ENCODE peak calls at places on chromosomes 4 and X, in five cellular contexts. Y, P, K, D and G are unnamed samples.
A peak's percentile ranks its signal among the peaks of the same experiment; 100 is the strongest.

GRCh38 chrX:70675284-70675683 is 230.6 kb downstream of the DLG3 start:
- DNase-seq in Y (no peak), P (no peak), K (no peak), D (no peak), G (no peak)

GRCh38 chrX:155577682-155578081 is 35.1 kb downstream of the TMLHE start:
- DNase-seq in Y (peak; percentile 55), P (no peak), K (no peak), D (no peak), G (no peak)

GRCh38 chr4:1856071-1856919 is at the start of gene LETM1:
- DNase-seq in Y (peak; percentile 97), P (peak; percentile 97), K (peak; percentile 95), D (peak; percentile 84), G (peak; percentile 69)

GRCh38 chr4:180923476-180923875 is 1319.7 kb upstream of the TENM3 start:
- DNase-seq in Y (no peak), P (no peak), K (no peak), D (no peak), G (no peak)

GRCh38 chrX:19991350-19991718 is 473 bp upstream of the BCLAF3 start:
- DNase-seq in Y (no peak), P (no peak), K (peak; percentile 8), D (no peak), G (no peak)

GRCh38 chrX:148443216-148443615 is 57.2 kb upstream of the AFF2 start:
- DNase-seq in Y (no peak), P (no peak), K (no peak), D (no peak), G (no peak)

GRCh38 chrX:74536142-74537010 is 78.0 kb downstream of the RLIM start:
- DNase-seq in Y (peak; percentile 82), P (peak; percentile 87), K (no peak), D (peak; percentile 57), G (no peak)

GRCh38 chr4:70993181-70994068 is at the start of gene DCK:
- DNase-seq in Y (peak; percentile 96), P (peak; percentile 92), K (peak; percentile 95), D (peak; percentile 60), G (peak; percentile 46)

GRCh38 chr4:101643201-101643600 is 147.3 kb upstream of the BANK1 start:
- DNase-seq in Y (no peak), P (no peak), K (no peak), D (no peak), G (no peak)

GRCh38 chr4:161466321-161466720 is 697.5 kb downstream of the FSTL5 start:
- DNase-seq in Y (no peak), P (no peak), K (no peak), D (no peak), G (no peak)

GRCh38 chr4:41994461-41994860 is 4.1 kb downstream of the SLC30A9 start:
- DNase-seq in Y (no peak), P (no peak), K (no peak), D (no peak), G (no peak)

GRCh38 chrX:74382613-74383012 is 38.7 kb upstream of the SLC16A2 start:
- DNase-seq in Y (peak; percentile 90), P (peak; percentile 28), K (peak; percentile 43), D (peak; percentile 29), G (peak; percentile 45)

GRCh38 chr4:97073194-97073593 is 1070.1 kb downstream of the STPG2 start:
- DNase-seq in Y (no peak), P (no peak), K (no peak), D (peak; percentile 24), G (no peak)

GRCh38 chrX:109818921-109819320 is 85.9 kb upstream of the ACSL4 start:
- DNase-seq in Y (no peak), P (no peak), K (no peak), D (no peak), G (no peak)

GRCh38 chrX:45860450-45860849 is 659.8 kb upstream of the DIPK2B start:
- DNase-seq in Y (peak; percentile 51), P (no peak), K (no peak), D (no peak), G (no peak)

GRCh38 chrX:43970528-43970927 is 2.7 kb downstream of the NDP start:
- DNase-seq in Y (no peak), P (no peak), K (no peak), D (no peak), G (no peak)

DNA sequence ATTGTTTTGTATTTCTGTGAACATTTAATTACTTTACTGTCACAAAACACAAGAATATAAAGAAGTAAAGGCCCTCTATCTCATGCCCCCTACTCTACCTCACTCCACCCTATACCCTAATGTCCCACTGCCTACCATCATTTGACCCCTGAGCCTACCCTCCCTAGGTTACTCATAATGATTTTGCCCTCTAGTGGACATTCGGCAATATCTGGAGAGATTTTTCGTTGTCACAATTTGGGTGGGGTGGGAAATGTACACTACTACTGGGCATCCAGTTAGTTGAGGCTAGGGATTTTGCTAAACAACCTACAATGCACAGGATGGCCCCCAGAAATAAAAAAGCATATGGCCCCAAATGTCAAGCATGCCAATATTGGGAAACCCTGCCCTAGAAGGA is 10.2 kb downstream of the TEX13A start:
- DNase-seq in Y (no peak), P (no peak), K (no peak), D (no peak), G (no peak)
- TF ChIP-seq CTCF in Y (peak; percentile 48), P (peak; percentile 4), K (peak; percentile 38), D (peak; percentile 19), G (no peak)

DNA sequence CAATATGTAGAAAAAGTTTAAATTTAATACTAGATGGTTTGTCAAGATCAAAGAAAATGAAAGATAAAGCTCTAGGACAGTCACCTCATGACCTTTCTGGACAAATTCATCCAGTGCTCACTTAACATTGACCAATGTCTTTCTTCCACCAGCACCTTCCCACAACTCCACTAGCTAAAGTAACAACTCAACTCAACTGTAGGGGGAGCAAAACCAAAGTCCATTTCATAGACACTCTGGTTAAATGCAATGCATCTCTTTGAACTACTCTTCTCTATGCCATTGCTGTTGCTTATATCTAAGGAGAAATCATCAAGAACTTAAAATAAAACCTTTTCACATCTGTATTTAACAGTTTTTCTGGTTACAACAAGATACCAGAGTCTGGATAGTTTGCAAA is 25.1 kb downstream of the UGT2B4 start:
- DNase-seq in Y (no peak), P (no peak), K (no peak), D (no peak), G (no peak)
- TF ChIP-seq CTCF in Y (peak; percentile 64), P (no peak), K (peak; percentile 28), D (no peak), G (no peak)

GRCh38 chrX:114581528-114582263 is 2.2 kb upstream of the HTR2C start:
- DNase-seq in Y (peak; percentile 86), P (no peak), K (no peak), D (no peak), G (no peak)

GRCh38 chrX:114583646-114584433 is at the start of gene HTR2C:
- DNase-seq in Y (peak; percentile 84), P (no peak), K (no peak), D (no peak), G (no peak)

GRCh38 chrX:114582698-114583395 is 1.0 kb upstream of the HTR2C start:
- DNase-seq in Y (peak; percentile 84), P (no peak), K (no peak), D (no peak), G (no peak)

GRCh38 chrX:114582264-114582632 is 1.6 kb upstream of the HTR2C start:
- DNase-seq in Y (no peak), P (no peak), K (no peak), D (no peak), G (no peak)

GRCh38 chrX:114580336-114580735 is 3.5 kb upstream of the HTR2C start:
- DNase-seq in Y (no peak), P (no peak), K (no peak), D (no peak), G (no peak)
- TF ChIP-seq CTCF in Y (peak; percentile 88), P (no peak), K (no peak), D (peak; percentile 22), G (no peak)

DNA sequence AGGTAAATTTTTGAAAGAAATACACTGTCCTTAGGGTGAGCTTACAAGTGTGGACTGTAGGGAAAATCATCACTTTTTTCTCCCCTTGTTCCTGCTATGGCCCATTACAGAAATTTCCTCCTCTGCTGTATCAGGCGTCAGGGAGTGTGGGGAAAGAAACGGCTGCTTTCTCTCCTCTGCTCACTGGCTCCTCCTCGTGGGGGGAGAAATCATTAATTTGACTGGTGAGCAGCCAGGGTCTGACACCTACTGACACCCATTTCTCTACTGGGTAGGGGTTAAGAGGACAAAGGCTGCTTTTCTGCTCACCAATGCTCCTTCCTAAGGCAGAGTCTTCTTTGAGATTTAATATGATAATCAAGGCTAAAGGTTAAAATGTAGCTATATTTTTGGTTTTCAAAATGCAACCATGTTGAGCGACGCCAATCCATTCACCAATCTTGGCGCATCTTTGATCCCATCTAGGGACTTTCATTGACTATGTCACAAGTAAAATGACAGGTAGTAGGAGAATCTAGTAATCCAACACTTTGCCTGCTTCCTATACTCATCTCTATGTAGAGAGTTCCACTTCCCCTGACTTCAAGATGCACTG is 25.1 kb downstream of the SETD7 start:
- DNase-seq in Y (peak; percentile 93), P (peak; percentile 31), K (peak; percentile 50), D (no peak), G (no peak)
- TF ChIP-seq CTCF in Y (peak; percentile 83), P (peak; percentile 66), K (peak; percentile 79), D (peak; percentile 70), G (peak; percentile 56)